ENCODE peak calls at places on chromosomes 16 and 17, in ten cellular contexts. Z is DMS 273 treated with DMSO at 0.1 percent for 48 hours; Q is IMR-90; G is NCI-H774; D is bronchial epithelial cell; I is globus pallidus; K is HuH-7; B is T-helper 1 cell; W is activated naive CD4-positive, alpha-beta T cell; C is GM04503. J is an unnamed sample.

GRCh38 chr17:31787082-31787481 is 72.0 kb downstream of the COPRS start:
- DNase-seq in Z (no peak), Q (no peak), G (no peak), D (no peak), I (no peak), K (no peak), B (no peak), W (no peak), C (no peak), J (no peak)

GRCh38 chr17:40437095-40437732 is 6.0 kb upstream of the IGFBP4 start:
- DNase-seq in Z (no peak), Q (peak), G (no peak), D (no peak), I (no peak), K (no peak), B (no peak), W (no peak), C (no peak), J (no peak)

GRCh38 chr17:75142236-75142971 is 10.9 kb upstream of the NT5C start:
- DNase-seq in Z (no peak), Q (no peak), G (no peak), D (no peak), I (no peak), K (no peak), B (no peak), W (no peak), C (no peak), J (no peak)

GRCh38 chr16:47697826-47698225 is 236.7 kb downstream of the PHKB start:
- DNase-seq in Z (no peak), Q (no peak), G (no peak), D (no peak), I (no peak), K (no peak), B (no peak), W (no peak), C (no peak), J (no peak)

GRCh38 chr16:31202402-31203385 is at the start of gene PYCARD:
- DNase-seq in Z (no peak), Q (peak), G (no peak), D (peak), I (no peak), K (no peak), B (no peak), W (peak), C (no peak), J (no peak)

GRCh38 chr17:67276075-67276474 is 31.1 kb upstream of the HELZ start:
- DNase-seq in Z (no peak), Q (no peak), G (no peak), D (peak), I (no peak), K (peak), B (no peak), W (no peak), C (no peak), J (no peak)

GRCh38 chr17:77425791-77426641 is 285.2 kb downstream of the SEC14L1 start:
- DNase-seq in Z (no peak), Q (peak), G (no peak), D (peak), I (no peak), K (no peak), B (no peak), W (peak), C (no peak), J (no peak)

GRCh38 chr17:31413871-31414589 is 22.6 kb downstream of the RAB11FIP4 start:
- DNase-seq in Z (peak), Q (peak), G (no peak), D (peak), I (peak), K (no peak), B (no peak), W (no peak), C (peak), J (peak)

GRCh38 chr16:55001931-55002330 is 71.3 kb downstream of the IRX5 start:
- DNase-seq in Z (no peak), Q (no peak), G (no peak), D (peak), I (no peak), K (no peak), B (no peak), W (no peak), C (peak), J (no peak)

GRCh38 chr17:6574689-6575595 is 18.6 kb upstream of the PITPNM3 start:
- DNase-seq in Z (no peak), Q (peak), G (no peak), D (peak), I (no peak), K (no peak), B (no peak), W (peak), C (no peak), J (peak)

GRCh38 chr17:75843577-75844529 is at the start of gene UNC13D:
- DNase-seq in Z (no peak), Q (no peak), G (no peak), D (no peak), I (no peak), K (no peak), B (peak), W (peak), C (no peak), J (no peak)

GRCh38 chr16:86884256-86884655 is 305.9 kb downstream of the FOXL1 start:
- DNase-seq in Z (no peak), Q (no peak), G (no peak), D (no peak), I (no peak), K (no peak), B (no peak), W (no peak), C (no peak), J (no peak)

GRCh38 chr17:43784068-43784467 is 3.8 kb downstream of the CFAP97D1 start:
- DNase-seq in Z (no peak), Q (peak), G (no peak), D (no peak), I (no peak), K (no peak), B (no peak), W (no peak), C (peak), J (no peak)

GRCh38 chr16:9941245-9941644 is 241.0 kb downstream of the GRIN2A start:
- DNase-seq in Z (no peak), Q (no peak), G (no peak), D (no peak), I (no peak), K (no peak), B (no peak), W (no peak), C (no peak), J (no peak)

GRCh38 chr17:30939059-30939689 is 17.4 kb downstream of the ADAP2 start:
- DNase-seq in Z (no peak), Q (no peak), G (no peak), D (no peak), I (no peak), K (no peak), B (no peak), W (no peak), C (no peak), J (no peak)

GRCh38 chr17:29723283-29724047 is 100.8 kb upstream of the CORO6 start:
- DNase-seq in Z (no peak), Q (no peak), G (no peak), D (no peak), I (no peak), K (no peak), B (no peak), W (no peak), C (no peak), J (no peak)

GRCh38 chr16:57663436-57663835 is 4.7 kb upstream of the ADGRG3 start:
- DNase-seq in Z (no peak), Q (no peak), G (no peak), D (no peak), I (no peak), K (no peak), B (no peak), W (no peak), C (no peak), J (no peak)

GRCh38 chr17:57677858-57678257 is 67.2 kb downstream of the CCDC182 start:
- DNase-seq in Z (no peak), Q (no peak), G (no peak), D (no peak), I (no peak), K (no peak), B (no peak), W (no peak), C (no peak), J (no peak)

GRCh38 chr17:42979511-42980273 is at the start of gene PTGES3L:
- DNase-seq in Z (peak), Q (peak), G (peak), D (no peak), I (no peak), K (peak), B (peak), W (peak), C (no peak), J (no peak)

GRCh38 chr17:81004336-81005015 is 12.8 kb downstream of the CHMP6 start:
- DNase-seq in Z (no peak), Q (no peak), G (no peak), D (no peak), I (no peak), K (no peak), B (no peak), W (no peak), C (no peak), J (no peak)

GRCh38 chr17:3035256-3035967 is 28.0 kb downstream of the OR1D5 start:
- DNase-seq in Z (no peak), Q (no peak), G (no peak), D (no peak), I (no peak), K (no peak), B (no peak), W (no peak), C (no peak), J (no peak)

GRCh38 chr17:79769596-79770520 is 8.1 kb upstream of the CBX2 start:
- DNase-seq in Z (no peak), Q (no peak), G (no peak), D (no peak), I (no peak), K (no peak), B (no peak), W (no peak), C (no peak), J (no peak)

GRCh38 chr16:3771513-3771912 is 54.2 kb upstream of the TRAP1 start:
- DNase-seq in Z (no peak), Q (no peak), G (no peak), D (peak), I (no peak), K (no peak), B (no peak), W (no peak), C (no peak), J (no peak)

GRCh38 chr17:15343749-15344148 is 2.4 kb upstream of the TEKT3 start:
- DNase-seq in Z (no peak), Q (peak), G (no peak), D (peak), I (no peak), K (no peak), B (no peak), W (no peak), C (no peak), J (no peak)

GRCh38 chr17:8994319-8994718 is 27.0 kb upstream of the NTN1 start:
- DNase-seq in Z (peak), Q (peak), G (peak), D (peak), I (peak), K (peak), B (peak), W (peak), C (no peak), J (no peak)

GRCh38 chr16:59697746-59698145 is 963.6 kb upstream of the GOT2 start:
- DNase-seq in Z (no peak), Q (peak), G (no peak), D (no peak), I (no peak), K (no peak), B (no peak), W (no peak), C (no peak), J (no peak)

GRCh38 chr17:59757043-59757824 is 49.8 kb downstream of the VMP1 start:
- DNase-seq in Z (no peak), Q (no peak), G (no peak), D (no peak), I (no peak), K (no peak), B (no peak), W (no peak), C (no peak), J (no peak)

GRCh38 chr16:53219795-53220194 is 165.0 kb downstream of the CHD9 start:
- DNase-seq in Z (no peak), Q (peak), G (no peak), D (peak), I (no peak), K (no peak), B (no peak), W (no peak), C (no peak), J (no peak)

GRCh38 chr17:39001703-39002637 is 34.8 kb upstream of the FBXO47 start:
- DNase-seq in Z (no peak), Q (peak), G (no peak), D (peak), I (no peak), K (no peak), B (no peak), W (no peak), C (no peak), J (no peak)